ENCODE peak calls at places on chromosomes 7 and 10, in six cellular contexts. T is PC-3, M is cardiac fibroblast, A is HL-60, P is fibroblast of lung, D is foreskin fibroblast. J is an unnamed sample.
A peak's percentile ranks its signal among the peaks of the same experiment; 100 is the strongest.

GRCh38 chr10:110843796-110844616 is 27.7 kb upstream of the PDCD4 start:
- DNase-seq in T (no peak), M (no peak), A (no peak), P (no peak), D (no peak), J (no peak)

GRCh38 chr7:19369806-19370205 is 224.6 kb upstream of the FERD3L start:
- DNase-seq in T (no peak), M (no peak), A (no peak), P (no peak), D (no peak), J (no peak)

GRCh38 chr7:2445047-2445446 is 31.2 kb downstream of the GRIFIN start:
- DNase-seq in T (no peak), M (peak; percentile 10), A (no peak), P (no peak), D (no peak), J (no peak)

GRCh38 chr7:40382145-40382544 is 247.3 kb downstream of the SUGCT start:
- DNase-seq in T (peak; percentile 17), M (no peak), A (no peak), P (no peak), D (no peak), J (no peak)

GRCh38 chr7:157740251-157740650 is 403.4 kb downstream of the DNAJB6 start:
- DNase-seq in T (no peak), M (no peak), A (no peak), P (no peak), D (no peak), J (no peak)

GRCh38 chr7:20233362-20233761 is 16.2 kb upstream of the MACC1 start:
- DNase-seq in T (no peak), M (no peak), A (no peak), P (no peak), D (no peak), J (no peak)

GRCh38 chr7:97003262-97004236 is 1.8 kb upstream of the DLX6 start:
- DNase-seq in T (no peak), M (no peak), A (no peak), P (no peak), D (no peak), J (no peak)

GRCh38 chr10:48518926-48519730 is 85.7 kb downstream of the ARHGAP22 start:
- DNase-seq in T (no peak), M (no peak), A (no peak), P (no peak), D (no peak), J (no peak)

GRCh38 chr7:66114743-66115727 is at the start of gene CRCP:
- DNase-seq in T (peak; percentile 75), M (peak; percentile 85), A (peak; percentile 79), P (peak; percentile 84), D (peak; percentile 87), J (peak; percentile 66)

GRCh38 chr10:55747244-55747643 is 613.8 kb downstream of the ZWINT start:
- DNase-seq in T (no peak), M (no peak), A (no peak), P (no peak), D (no peak), J (no peak)

GRCh38 chr7:96996111-96996936 is 9.0 kb upstream of the DLX6 start:
- DNase-seq in T (no peak), M (no peak), A (no peak), P (no peak), D (no peak), J (no peak)

GRCh38 chr7:111089822-111090426 is 1.0 kb upstream of the LRRN3 start:
- DNase-seq in T (peak; percentile 65), M (peak; percentile 68), A (peak; percentile 8), P (peak; percentile 74), D (peak; percentile 65), J (no peak)

GRCh38 chr7:69818647-69819161 is 220.4 kb downstream of the AUTS2 start:
- DNase-seq in T (no peak), M (no peak), A (no peak), P (no peak), D (no peak), J (no peak)

GRCh38 chr7:99789441-99790070 is 5.6 kb upstream of the CYP3A4 start:
- DNase-seq in T (no peak), M (no peak), A (no peak), P (no peak), D (peak; percentile 88), J (no peak)

GRCh38 chr10:80173441-80173840 is 31.9 kb downstream of the ANXA11 start:
- DNase-seq in T (no peak), M (no peak), A (no peak), P (no peak), D (no peak), J (no peak)

GRCh38 chr10:129939416-129940275 is 24.4 kb downstream of the EBF3 start:
- DNase-seq in T (no peak), M (no peak), A (no peak), P (no peak), D (no peak), J (no peak)

GRCh38 chr7:45597286-45597984 is 23.3 kb downstream of the ADCY1 start:
- DNase-seq in T (no peak), M (no peak), A (no peak), P (no peak), D (no peak), J (no peak)

GRCh38 chr7:157488966-157489365 is 152.2 kb downstream of the DNAJB6 start:
- DNase-seq in T (no peak), M (no peak), A (no peak), P (no peak), D (no peak), J (no peak)

GRCh38 chr7:158796667-158797066 is 32.6 kb downstream of the ESYT2 start:
- DNase-seq in T (no peak), M (no peak), A (no peak), P (no peak), D (no peak), J (no peak)

GRCh38 chr7:116984917-116985316 is 31.6 kb downstream of the ST7 start:
- DNase-seq in T (peak; percentile 62), M (peak; percentile 44), A (peak; percentile 47), P (peak; percentile 51), D (peak; percentile 60), J (no peak)

GRCh38 chr10:73975388-73975787 is 22.5 kb upstream of the VCL start:
- DNase-seq in T (no peak), M (no peak), A (no peak), P (no peak), D (no peak), J (no peak)

GRCh38 chr7:77284633-77285032 is 85.0 kb upstream of the FGL2 start:
- DNase-seq in T (no peak), M (no peak), A (no peak), P (no peak), D (no peak), J (no peak)

GRCh38 chr7:73970801-73971229 is 57.2 kb upstream of the ELN start:
- DNase-seq in T (no peak), M (no peak), A (no peak), P (no peak), D (no peak), J (no peak)

GRCh38 chr7:73971315-73971700 is 56.7 kb upstream of the ELN start:
- DNase-seq in T (no peak), M (no peak), A (no peak), P (no peak), D (no peak), J (no peak)

GRCh38 chr7:73972614-73973013 is 55.4 kb upstream of the ELN start:
- DNase-seq in T (no peak), M (no peak), A (no peak), P (no peak), D (no peak), J (no peak)

GRCh38 chr7:73973091-73973490 is 54.9 kb upstream of the ELN start:
- DNase-seq in T (no peak), M (no peak), A (no peak), P (no peak), D (no peak), J (no peak)

DNA sequence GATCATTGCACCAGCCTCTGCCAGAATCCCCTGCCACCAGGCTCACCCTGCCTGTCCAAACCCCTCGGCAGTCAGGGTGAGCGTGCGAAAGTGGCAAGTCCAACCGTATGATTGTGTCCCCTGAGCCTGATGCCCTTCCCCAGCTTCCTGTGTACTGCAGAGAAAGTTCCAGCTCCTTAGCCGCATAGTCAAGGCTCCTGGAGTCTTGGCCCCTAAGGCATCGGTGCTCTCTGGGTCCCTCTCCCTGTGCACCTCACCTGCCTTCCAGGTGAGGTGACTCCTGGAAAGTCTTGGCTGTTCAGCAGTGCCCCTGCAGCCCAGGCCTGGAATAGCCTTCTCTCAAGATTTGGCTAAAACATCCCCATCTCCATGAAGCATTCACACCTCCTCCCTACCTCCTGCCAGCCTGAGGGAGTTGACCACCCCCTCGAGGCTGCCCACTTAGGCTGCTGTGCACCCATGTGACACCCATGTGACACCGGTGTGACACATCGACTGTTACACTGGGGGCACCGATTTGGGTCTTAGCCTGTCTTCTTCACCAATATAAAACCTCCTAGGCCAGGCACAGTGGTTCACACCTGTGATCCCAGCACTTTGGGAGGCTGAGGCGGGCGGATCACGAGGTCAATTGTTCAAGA is 56.2 kb upstream of the ELN start:
- DNase-seq in T (peak; percentile 43), M (no peak), A (no peak), P (no peak), D (no peak), J (no peak)
- TF ChIP-seq CTCF in T (peak; percentile 53), M (peak; percentile 14), A (no peak), P (no peak), D (peak; percentile 5), J (no peak)

GRCh38 chr7:130896051-130896881 is 162.3 kb upstream of the KLF14 start:
- DNase-seq in T (no peak), M (peak; percentile 63), A (no peak), P (peak; percentile 68), D (peak; percentile 65), J (peak; percentile 31)
- TF ChIP-seq CTCF in T (peak; percentile 38), M (peak; percentile 60), A (peak; percentile 17), P (peak; percentile 53), D (peak; percentile 56), J (no peak)

DNA sequence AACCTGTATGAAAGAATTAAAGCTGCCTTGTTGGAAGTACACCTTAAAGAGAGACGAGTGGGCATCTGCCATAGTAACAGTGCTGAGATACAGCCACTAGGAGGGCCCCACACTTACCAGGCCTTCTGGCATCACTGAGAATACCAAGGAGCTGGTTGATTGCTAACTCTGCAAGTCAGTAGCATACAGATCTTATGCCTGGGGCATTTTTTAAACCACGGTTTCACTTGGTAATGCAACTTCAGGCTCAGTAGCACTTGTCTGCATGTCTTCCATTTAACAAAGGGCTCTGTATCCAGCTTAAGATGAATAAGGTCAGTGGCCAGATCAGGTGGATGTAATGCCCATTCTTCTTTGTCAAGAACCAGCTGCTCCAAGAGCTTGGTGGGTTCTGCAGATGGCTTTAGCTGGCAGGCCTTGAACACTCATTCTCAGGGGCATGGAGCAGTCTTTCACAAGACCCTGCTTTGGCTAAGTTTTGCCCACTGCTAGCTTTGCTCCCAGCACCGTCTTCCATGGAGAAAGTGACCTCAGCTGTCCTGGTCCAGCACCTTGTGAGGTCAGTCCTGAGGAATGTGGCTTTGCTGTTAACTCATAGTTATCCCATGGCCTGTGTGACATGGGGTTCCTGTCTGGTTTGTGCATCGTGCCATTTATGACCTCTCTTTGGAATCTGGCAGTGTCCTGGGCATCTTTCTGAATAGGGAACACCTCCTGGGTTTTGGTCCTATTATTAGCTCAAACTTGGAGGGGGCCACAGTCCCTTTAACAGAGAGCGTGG is 68.1 kb downstream of the BMPER start:
- DNase-seq in T (no peak), M (no peak), A (no peak), P (no peak), D (peak; percentile 38), J (no peak)
- TF ChIP-seq CTCF in T (no peak), M (no peak), A (no peak), P (no peak), D (no peak), J (no peak)

DNA sequence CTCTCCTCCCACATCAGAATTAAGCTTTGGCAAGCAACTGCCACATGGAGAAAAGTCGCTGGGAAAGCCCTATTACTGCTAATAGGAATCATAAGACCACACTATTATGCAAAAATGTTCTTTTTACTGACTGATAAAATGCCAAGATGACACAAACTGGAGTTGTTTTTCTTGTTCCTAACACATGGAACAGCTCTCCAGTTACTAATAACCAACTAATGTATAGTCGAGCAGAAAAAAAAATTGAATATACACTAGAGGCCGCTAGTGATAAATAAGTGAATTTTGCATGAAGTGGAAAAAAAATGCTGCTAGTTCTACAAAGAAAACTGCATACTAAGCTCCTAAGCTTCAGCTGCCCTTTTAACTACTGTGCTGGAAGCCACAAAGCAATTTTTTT is 165.6 kb downstream of the TPK1 start:
- DNase-seq in T (peak; percentile 48), M (peak; percentile 69), A (no peak), P (peak; percentile 53), D (no peak), J (no peak)
- TF ChIP-seq CTCF in T (peak; percentile 62), M (no peak), A (no peak), P (no peak), D (no peak), J (no peak)

J was measured in endothelial cell.